ENCODE peak calls at places on chromosomes 16 and 17, in eight cellular contexts. X, V, I, E, Q, F, Z and B are unnamed samples.

GRCh38 chr16:73069581-73070262 is 21.8 kb upstream of the ZFHX3 start:
- DNase-seq in I (no peak), F (no peak), X (no peak), E (no peak), Q (no peak), Z (no peak), V (no peak), B (no peak)

GRCh38 chr17:38725066-38725465 is 5.1 kb upstream of the CISD3 start:
- DNase-seq in E (no peak), Q (no peak), Z (no peak), V (no peak), X (no peak), I (no peak), F (no peak), B (no peak)

GRCh38 chr17:62808576-62808970 is 459 bp upstream of the MARCHF10 start:
- DNase-seq in Q (no peak), E (no peak), F (no peak), V (no peak), X (no peak), Z (no peak), I (no peak), B (no peak)

GRCh38 chr17:69637399-69638165 is 223.1 kb downstream of the MAP2K6 start:
- DNase-seq in F (no peak), V (no peak), E (no peak), Q (no peak), Z (no peak), I (no peak), X (no peak), B (no peak)

GRCh38 chr16:86499889-86500707 is 10.2 kb upstream of the FOXF1 start:
- DNase-seq in F (no peak), I (no peak), E (no peak), Z (no peak), V (no peak), X (no peak), Q (no peak), B (no peak)

GRCh38 chr17:79104898-79105600 is 30.4 kb downstream of the ENGASE start:
- DNase-seq in V (no peak), Z (no peak), I (no peak), F (no peak), Q (no peak), X (no peak), E (peak), B (peak)

GRCh38 chr16:4272114-4272954 is 489 bp downstream of the TFAP4 start:
- DNase-seq in F (peak), E (peak), V (no peak), X (no peak), Z (peak), Q (peak), I (no peak), B (peak)

GRCh38 chr16:4327386-4327781 is 11.5 kb downstream of the GLIS2 start:
- DNase-seq in V (no peak), Z (no peak), I (no peak), Q (no peak), X (no peak), E (no peak), F (no peak), B (no peak)

GRCh38 chr17:17782425-17783120 is 54.2 kb downstream of the SREBF1 start:
- DNase-seq in I (no peak), Z (peak), F (peak), V (no peak), E (peak), Q (no peak), X (no peak), B (peak)

GRCh38 chr17:67836205-67836987 is 11.1 kb downstream of the BPTF start:
- DNase-seq in E (no peak), I (no peak), X (no peak), V (no peak), F (no peak), Q (no peak), Z (no peak), B (no peak)

GRCh38 chr17:74730491-74731346 is 6.3 kb upstream of the RAB37 start:
- DNase-seq in Z (no peak), V (no peak), E (no peak), I (no peak), X (no peak), F (no peak), Q (no peak), B (no peak)

GRCh38 chr17:63954402-63955063 is 18.2 kb downstream of the SCN4A start:
- DNase-seq in E (no peak), F (no peak), Q (peak), I (no peak), V (no peak), X (no peak), Z (no peak), B (peak)

GRCh38 chr16:31427441-31428276 is 501 bp downstream of the COX6A2 start:
- DNase-seq in V (peak), I (no peak), Q (peak), F (no peak), X (no peak), Z (peak), E (peak), B (no peak)

GRCh38 chr16:88116121-88116900 is 165.1 kb downstream of the BANP start:
- DNase-seq in X (no peak), I (no peak), Z (no peak), F (no peak), V (no peak), Q (no peak), E (no peak), B (no peak)

GRCh38 chr17:7888184-7888920 is at the start of gene CHD3:
- DNase-seq in Q (peak), I (no peak), V (no peak), E (no peak), X (no peak), Z (peak), F (no peak), B (no peak)

GRCh38 chr16:8878523-8878911 is 3.6 kb upstream of the LITAFD start:
- DNase-seq in I (no peak), Q (no peak), X (no peak), E (no peak), V (no peak), Z (no peak), F (no peak), B (no peak)

GRCh38 chr17:81043725-81044427 is 8.9 kb downstream of the BAIAP2 start:
- DNase-seq in Q (no peak), E (no peak), I (no peak), V (no peak), Z (no peak), F (no peak), X (peak), B (no peak)

GRCh38 chr17:61508912-61509311 is 56.7 kb downstream of the TBX4 start:
- DNase-seq in I (no peak), Q (no peak), F (no peak), V (no peak), X (no peak), Z (no peak), E (no peak), B (no peak)

GRCh38 chr16:88300463-88300835 is 82.3 kb upstream of the ZNF469 start:
- DNase-seq in F (no peak), X (no peak), Z (no peak), V (no peak), E (no peak), I (no peak), Q (no peak), B (no peak)

GRCh38 chr17:2547176-2547575 is 35.5 kb upstream of the METTL16 start:
- DNase-seq in F (peak), X (no peak), Z (no peak), I (no peak), Q (no peak), E (no peak), V (no peak), B (no peak)

GRCh38 chr17:2195729-2196128 is 107.9 kb downstream of the SMG6 start:
- DNase-seq in V (peak), E (no peak), X (no peak), Q (no peak), Z (peak), I (no peak), F (peak), B (no peak)

GRCh38 chr17:225551-225950 is 44.1 kb upstream of the DOC2B start:
- DNase-seq in Z (no peak), Q (no peak), X (no peak), I (no peak), F (no peak), E (no peak), V (no peak), B (no peak)

GRCh38 chr17:30477758-30478115 is 529 bp downstream of the GOSR1 start:
- DNase-seq in X (no peak), Z (no peak), F (peak), I (no peak), Q (peak), V (no peak), E (no peak), B (no peak)

GRCh38 chr16:50301626-50302471 is 35.5 kb downstream of the ADCY7 start:
- DNase-seq in I (no peak), F (no peak), V (no peak), Z (no peak), X (no peak), Q (no peak), E (no peak), B (peak)

GRCh38 chr16:66801320-66802105 is at the start of gene TERB1:
- DNase-seq in I (no peak), V (no peak), Q (no peak), X (no peak), Z (no peak), E (no peak), F (no peak), B (no peak)

GRCh38 chr16:74999208-74999682 is 421 bp downstream of the ZNRF1 start:
- DNase-seq in E (peak), X (no peak), Z (peak), I (no peak), Q (no peak), V (no peak), F (no peak), B (peak)

GRCh38 chr17:57679906-57680695 is 65.0 kb downstream of the CCDC182 start:
- DNase-seq in F (no peak), E (no peak), V (no peak), Z (no peak), X (no peak), I (no peak), Q (no peak), B (no peak)

GRCh38 chr16:50979806-50980620 is 171.1 kb downstream of the SALL1 start:
- DNase-seq in F (no peak), I (no peak), E (no peak), Q (no peak), Z (no peak), X (no peak), V (no peak), B (no peak)

GRCh38 chr17:79965806-79966205 is 69.9 kb downstream of the TBC1D16 start:
- DNase-seq in Z (no peak), Q (no peak), F (no peak), I (no peak), E (no peak), X (no peak), V (no peak), B (no peak)

GRCh38 chr16:19583665-19584300 is 28.3 kb downstream of the VPS35L start:
- DNase-seq in E (peak), X (peak), I (peak), F (peak), Z (no peak), Q (peak), V (no peak), B (peak)

GRCh38 chr17:41734139-41734948 is at the start of gene HAP1:
- DNase-seq in E (no peak), F (no peak), V (no peak), X (no peak), Z (peak), I (peak), Q (no peak), B (no peak)

GRCh38 chr16:21598676-21599157 is 660 bp upstream of the METTL9 start:
- DNase-seq in Z (no peak), E (no peak), F (peak), Q (no peak), X (no peak), V (no peak), I (no peak), B (peak)

GRCh38 chr17:13541032-13541480 is 60.7 kb downstream of the HS3ST3A1 start:
- DNase-seq in E (no peak), V (no peak), X (peak), F (peak), I (no peak), Z (no peak), Q (no peak), B (no peak)